ENCODE peak calls at places on chromosomes 16 and 17, in seven cellular contexts. One of them, this sample, is unnamed.
A peak's percentile ranks its signal among the peaks of the same experiment; 100 is the strongest.

GRCh38 chr16:1076801-1077576 is 4.4 kb downstream of the SSTR5 start:
- DNase-seq in G401: no peak
- DNase-seq in activated naive CD4-positive, alpha-beta T cell: no peak
- DNase-seq in CD8-positive, alpha-beta memory T cell: no peak
- DNase-seq in T-helper 2 cell: no peak
- DNase-seq in uterus: no peak
- DNase-seq in GM12865: no peak
- DNase-seq in this sample: no peak

GRCh38 chr17:42116705-42117396 is 4.3 kb downstream of the KAT2A start:
- DNase-seq in activated naive CD4-positive, alpha-beta T cell: peak; percentile 36
- DNase-seq in CD8-positive, alpha-beta memory T cell: peak; percentile 87
- DNase-seq in uterus: peak; percentile 85
- DNase-seq in GM12865: peak; percentile 94
- DNase-seq in G401: peak; percentile 90
- DNase-seq in T-helper 2 cell: peak; percentile 73
- DNase-seq in this sample: peak; percentile 77

GRCh38 chr17:31919802-31920525 is 16.8 kb upstream of the SUZ12 start:
- DNase-seq in T-helper 2 cell: no peak
- DNase-seq in G401: no peak
- DNase-seq in uterus: no peak
- DNase-seq in CD8-positive, alpha-beta memory T cell: no peak
- DNase-seq in GM12865: peak; percentile 41
- DNase-seq in activated naive CD4-positive, alpha-beta T cell: no peak
- DNase-seq in this sample: peak; percentile 76

GRCh38 chr17:63120406-63120805 is 154.4 kb downstream of the TANC2 start:
- DNase-seq in CD8-positive, alpha-beta memory T cell: no peak
- DNase-seq in uterus: no peak
- DNase-seq in GM12865: no peak
- DNase-seq in activated naive CD4-positive, alpha-beta T cell: no peak
- DNase-seq in G401: no peak
- DNase-seq in T-helper 2 cell: no peak
- DNase-seq in this sample: no peak

GRCh38 chr17:21679256-21680146 is 12.8 kb upstream of the KCNJ18 start:
- DNase-seq in uterus: no peak
- DNase-seq in G401: no peak
- DNase-seq in GM12865: no peak
- DNase-seq in T-helper 2 cell: no peak
- DNase-seq in CD8-positive, alpha-beta memory T cell: peak; percentile 15
- DNase-seq in activated naive CD4-positive, alpha-beta T cell: no peak
- DNase-seq in this sample: no peak

GRCh38 chr17:78780852-78781338 is 1.2 kb downstream of the CYTH1 start:
- DNase-seq in activated naive CD4-positive, alpha-beta T cell: no peak
- DNase-seq in CD8-positive, alpha-beta memory T cell: peak; percentile 66
- DNase-seq in uterus: no peak
- DNase-seq in G401: no peak
- DNase-seq in GM12865: peak; percentile 55
- DNase-seq in T-helper 2 cell: no peak
- DNase-seq in this sample: no peak

GRCh38 chr16:19432429-19432828 is 14.7 kb downstream of the TMC5 start:
- DNase-seq in T-helper 2 cell: no peak
- DNase-seq in uterus: no peak
- DNase-seq in activated naive CD4-positive, alpha-beta T cell: no peak
- DNase-seq in CD8-positive, alpha-beta memory T cell: no peak
- DNase-seq in G401: no peak
- DNase-seq in GM12865: no peak
- DNase-seq in this sample: no peak

GRCh38 chr16:70754874-70755600 is 45.9 kb downstream of the VAC14 start:
- DNase-seq in G401: peak; percentile 25
- DNase-seq in activated naive CD4-positive, alpha-beta T cell: no peak
- DNase-seq in uterus: no peak
- DNase-seq in CD8-positive, alpha-beta memory T cell: no peak
- DNase-seq in GM12865: no peak
- DNase-seq in T-helper 2 cell: no peak
- DNase-seq in this sample: no peak

GRCh38 chr16:2787406-2787805 is at the start of gene PRSS33:
- DNase-seq in uterus: no peak
- DNase-seq in G401: no peak
- DNase-seq in GM12865: no peak
- DNase-seq in activated naive CD4-positive, alpha-beta T cell: no peak
- DNase-seq in CD8-positive, alpha-beta memory T cell: peak; percentile 39
- DNase-seq in T-helper 2 cell: no peak
- DNase-seq in this sample: no peak

GRCh38 chr16:21283521-21284289 is 5.6 kb upstream of the CRYM start:
- DNase-seq in G401: peak; percentile 83
- DNase-seq in T-helper 2 cell: no peak
- DNase-seq in GM12865: no peak
- DNase-seq in uterus: peak; percentile 29
- DNase-seq in activated naive CD4-positive, alpha-beta T cell: no peak
- DNase-seq in CD8-positive, alpha-beta memory T cell: no peak
- DNase-seq in this sample: no peak

GRCh38 chr17:59003860-59004259 is 102.8 kb downstream of the TRIM37 start:
- DNase-seq in T-helper 2 cell: no peak
- DNase-seq in uterus: no peak
- DNase-seq in GM12865: no peak
- DNase-seq in CD8-positive, alpha-beta memory T cell: no peak
- DNase-seq in G401: no peak
- DNase-seq in activated naive CD4-positive, alpha-beta T cell: no peak
- DNase-seq in this sample: no peak

GRCh38 chr17:67280279-67280678 is 35.3 kb upstream of the HELZ start:
- DNase-seq in uterus: no peak
- DNase-seq in G401: no peak
- DNase-seq in T-helper 2 cell: no peak
- DNase-seq in GM12865: no peak
- DNase-seq in activated naive CD4-positive, alpha-beta T cell: no peak
- DNase-seq in CD8-positive, alpha-beta memory T cell: no peak
- DNase-seq in this sample: no peak

GRCh38 chr17:7589891-7590611 is at the start of gene SOX15:
- DNase-seq in CD8-positive, alpha-beta memory T cell: no peak
- DNase-seq in activated naive CD4-positive, alpha-beta T cell: no peak
- DNase-seq in G401: no peak
- DNase-seq in GM12865: no peak
- DNase-seq in T-helper 2 cell: no peak
- DNase-seq in uterus: no peak
- DNase-seq in this sample: peak; percentile 55

GRCh38 chr16:1899641-1900451 is 18.4 kb downstream of the HS3ST6 start:
- DNase-seq in G401: no peak
- DNase-seq in activated naive CD4-positive, alpha-beta T cell: no peak
- DNase-seq in T-helper 2 cell: no peak
- DNase-seq in uterus: no peak
- DNase-seq in CD8-positive, alpha-beta memory T cell: no peak
- DNase-seq in GM12865: no peak
- DNase-seq in this sample: no peak

GRCh38 chr17:63993368-63993990 is 4.7 kb upstream of the PRR29 start:
- DNase-seq in CD8-positive, alpha-beta memory T cell: peak; percentile 58
- DNase-seq in G401: no peak
- DNase-seq in uterus: no peak
- DNase-seq in T-helper 2 cell: no peak
- DNase-seq in GM12865: peak; percentile 23
- DNase-seq in activated naive CD4-positive, alpha-beta T cell: no peak
- DNase-seq in this sample: no peak

GRCh38 chr17:68238894-68239293 is 8.9 kb upstream of the AMZ2 start:
- DNase-seq in GM12865: peak; percentile 80
- DNase-seq in activated naive CD4-positive, alpha-beta T cell: no peak
- DNase-seq in uterus: no peak
- DNase-seq in T-helper 2 cell: no peak
- DNase-seq in G401: peak; percentile 51
- DNase-seq in CD8-positive, alpha-beta memory T cell: no peak
- DNase-seq in this sample: no peak